ENCODE peak calls at places on chromosomes 5 and 9, in nine cellular contexts. O is CD4-positive, CD25-positive, alpha-beta regulatory T cell; T is tibial artery; D is psoas muscle; W is mucosa of descending colon; N is upper lobe of left lung; Q is CD8-positive, alpha-beta T cell; X is cardiac muscle cell; Y is foreskin keratinocyte. E is an unnamed sample. For H3K4me1, the result is how much of the 10 kb centered on the place peaks cover.

GRCh38 chr5:56169281-56169680 is 63.8 kb downstream of the ANKRD55 start:
- DNase-seq in O (no peak), T (no peak), D (no peak), W (no peak), N (no peak), Q (no peak), X (no peak), Y (no peak), E (no peak)

GRCh38 chr5:78907255-78907886 is 77.7 kb downstream of the ARSB start:
- DNase-seq in O (no peak), T (peak), D (peak), W (no peak), N (no peak), Q (no peak), X (peak), Y (no peak), E (no peak)

GRCh38 chr5:98205691-98206461 is 567.6 kb upstream of the RGMB start:
- DNase-seq in O (no peak), T (no peak), D (no peak), W (no peak), N (no peak), Q (no peak), X (no peak), Y (peak), E (no peak)

GRCh38 chr5:1960595-1961303 is 78.0 kb upstream of the IRX4 start:
- DNase-seq in O (no peak), T (no peak), D (no peak), W (no peak), N (no peak), Q (no peak), X (no peak), Y (no peak), E (no peak)

GRCh38 chr5:54013556-54014157 is 296.7 kb downstream of the ARL15 start:
- DNase-seq in O (no peak), T (peak), D (peak), W (peak), N (no peak), Q (no peak), X (peak), Y (peak), E (peak)

GRCh38 chr9:27714388-27714787 is 141.1 kb upstream of the C9orf72 start:
- DNase-seq in O (no peak), T (no peak), D (no peak), W (no peak), N (no peak), Q (no peak), X (no peak), Y (no peak), E (no peak)

GRCh38 chr5:84118551-84118950 is 266.1 kb downstream of the EDIL3 start:
- DNase-seq in O (no peak), T (no peak), D (no peak), W (no peak), N (no peak), Q (no peak), X (no peak), Y (no peak), E (no peak)

GRCh38 chr5:32794086-32794485 is 83.0 kb downstream of the NPR3 start:
- DNase-seq in O (no peak), T (no peak), D (no peak), W (no peak), N (no peak), Q (no peak), X (peak), Y (no peak), E (no peak)

GRCh38 chr5:61330341-61330878 is 1.6 kb upstream of the ZSWIM6 start:
- DNase-seq in O (no peak), T (peak), D (peak), W (peak), N (peak), Q (no peak), X (peak), Y (peak), E (no peak)

GRCh38 chr5:71882826-71883744 is 164.0 kb downstream of the CARTPT start:
- DNase-seq in O (no peak), T (no peak), D (no peak), W (no peak), N (no peak), Q (no peak), X (no peak), Y (no peak), E (no peak)

GRCh38 chr5:156208271-156208670 is 118.7 kb upstream of the SGCD start:
- DNase-seq in O (no peak), T (no peak), D (no peak), W (no peak), N (no peak), Q (no peak), X (peak), Y (no peak), E (no peak)

GRCh38 chr9:14165376-14166035 is 148.4 kb downstream of the NFIB start:
- DNase-seq in O (no peak), T (no peak), D (no peak), W (no peak), N (no peak), Q (no peak), X (peak), Y (no peak), E (no peak)

GRCh38 chr5:9781275-9781674 is 151.1 kb upstream of the TAS2R1 start:
- DNase-seq in O (no peak), T (no peak), D (no peak), W (no peak), N (no peak), Q (no peak), X (peak), Y (no peak), E (no peak)

GRCh38 chr5:402615-403359 is 40.2 kb upstream of the EXOC3 start:
- DNase-seq in O (no peak), T (no peak), D (no peak), W (peak), N (no peak), Q (no peak), X (no peak), Y (no peak), E (no peak)

GRCh38 chr5:172321593-172321992 is 38.0 kb upstream of the UBTD2 start:
- DNase-seq in O (no peak), T (no peak), D (no peak), W (no peak), N (no peak), Q (no peak), X (no peak), Y (peak), E (no peak)

GRCh38 chr5:73603998-73604397 is 22.0 kb upstream of the ARHGEF28 start:
- DNase-seq in O (peak), T (no peak), D (no peak), W (no peak), N (no peak), Q (no peak), X (no peak), Y (no peak), E (no peak)

GRCh38 chr5:54719384-54720306 is 202.1 kb downstream of the SNX18 start:
- DNase-seq in O (no peak), T (peak), D (no peak), W (no peak), N (peak), Q (no peak), X (peak), Y (no peak), E (no peak)

GRCh38 chr9:124392855-124393460 is 22.3 kb downstream of the PSMB7 start:
- DNase-seq in O (no peak), T (no peak), D (no peak), W (no peak), N (no peak), Q (no peak), X (peak), Y (peak), E (peak)

GRCh38 chr9:136568288-136569081 is 22.6 kb upstream of the NOTCH1 start:
- DNase-seq in O (no peak), T (no peak), D (no peak), W (no peak), N (peak), Q (no peak), X (no peak), Y (no peak), E (no peak)

GRCh38 chr9:136566553-136566895 is 20.7 kb upstream of the NOTCH1 start:
- DNase-seq in O (no peak), T (no peak), D (no peak), W (no peak), N (peak), Q (no peak), X (no peak), Y (no peak), E (no peak)

GRCh38 chr9:136565722-136566552 is 20.1 kb upstream of the NOTCH1 start:
- DNase-seq in O (no peak), T (no peak), D (no peak), W (no peak), N (peak), Q (no peak), X (no peak), Y (no peak), E (no peak)

GRCh38 chr9:136566899-136567298 is 21.1 kb upstream of the NOTCH1 start:
- DNase-seq in O (no peak), T (peak), D (peak), W (no peak), N (peak), Q (no peak), X (peak), Y (no peak), E (no peak)

DNA sequence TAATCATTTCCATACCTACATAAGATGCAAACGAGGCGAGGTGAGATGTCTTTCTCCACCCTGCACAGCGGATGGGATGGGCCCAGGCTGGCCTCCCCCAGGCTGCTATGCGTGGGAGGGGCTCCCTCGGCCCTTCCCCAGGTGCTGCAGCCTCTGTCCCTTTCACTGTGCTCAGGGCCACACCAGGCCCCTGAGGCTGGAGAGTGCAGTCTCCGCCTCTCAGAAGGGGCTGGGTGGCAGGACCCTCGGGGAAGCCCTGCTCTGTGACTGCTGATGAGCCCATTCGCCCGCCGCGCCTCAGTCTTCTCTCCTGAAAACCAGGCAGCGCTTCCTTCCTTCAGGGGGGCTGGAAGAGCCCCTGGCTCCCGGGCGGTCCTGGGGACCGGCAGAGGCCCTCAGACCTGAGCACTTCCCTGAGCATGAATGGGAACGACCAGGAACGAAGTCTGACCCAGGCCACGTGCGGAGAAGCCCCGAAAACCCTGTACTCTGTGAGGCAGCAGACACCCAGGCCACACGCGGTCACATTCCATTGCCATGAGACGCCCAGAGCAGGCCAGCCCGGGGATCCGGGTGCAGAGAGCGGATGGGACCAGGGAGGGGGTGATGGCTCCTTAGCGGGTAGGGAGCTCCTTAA is 21.9 kb upstream of the NOTCH1 start:
- DNase-seq in O (no peak), T (peak), D (peak), W (no peak), N (peak), Q (no peak), X (peak), Y (peak), E (peak)
- H3K4me1 ChIP-seq in O (under half), T (under half), D (under half), W (under half), N (half or more), Q (under half), X (half or more), Y (under half), E (under half)

GRCh38 chr5:146645382-146645781 is 129.4 kb upstream of the GPR151 start:
- DNase-seq in O (no peak), T (no peak), D (no peak), W (no peak), N (no peak), Q (no peak), X (no peak), Y (no peak), E (no peak)

GRCh38 chr5:146640285-146640896 is 124.4 kb upstream of the GPR151 start:
- DNase-seq in O (no peak), T (no peak), D (no peak), W (peak), N (no peak), Q (no peak), X (no peak), Y (no peak), E (no peak)

GRCh38 chr5:146643805-146644204 is 127.8 kb upstream of the GPR151 start:
- DNase-seq in O (no peak), T (no peak), D (no peak), W (no peak), N (no peak), Q (no peak), X (no peak), Y (no peak), E (no peak)

GRCh38 chr5:146644811-146645210 is 128.8 kb upstream of the GPR151 start:
- DNase-seq in O (no peak), T (no peak), D (no peak), W (no peak), N (no peak), Q (no peak), X (no peak), Y (no peak), E (no peak)

DNA sequence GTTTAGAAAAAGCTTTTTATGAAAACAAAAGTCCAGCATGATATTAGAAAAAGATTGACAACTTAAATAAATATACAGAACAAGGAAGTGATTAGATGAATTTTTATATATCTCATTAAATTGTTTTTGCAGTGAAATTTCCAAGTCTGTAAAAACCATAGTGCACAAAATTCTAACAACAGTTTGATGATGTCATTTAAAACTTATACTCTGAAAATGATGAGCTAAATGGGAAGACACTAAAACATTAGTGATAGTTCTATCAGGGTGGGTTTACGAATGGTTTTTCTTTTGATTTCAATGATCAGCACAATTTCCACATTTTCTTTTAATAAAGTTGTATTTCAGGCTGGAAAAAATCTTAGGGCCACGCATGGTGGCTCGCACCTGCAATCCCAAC is 126.4 kb upstream of the GPR151 start:
- DNase-seq in O (no peak), T (no peak), D (no peak), W (no peak), N (no peak), Q (no peak), X (no peak), Y (no peak), E (no peak)
- H3K4me1 ChIP-seq in O (under half), T (under half), D (under half), W (under half), N (under half), Q (under half), X (under half), Y (under half), E (under half)

DNA sequence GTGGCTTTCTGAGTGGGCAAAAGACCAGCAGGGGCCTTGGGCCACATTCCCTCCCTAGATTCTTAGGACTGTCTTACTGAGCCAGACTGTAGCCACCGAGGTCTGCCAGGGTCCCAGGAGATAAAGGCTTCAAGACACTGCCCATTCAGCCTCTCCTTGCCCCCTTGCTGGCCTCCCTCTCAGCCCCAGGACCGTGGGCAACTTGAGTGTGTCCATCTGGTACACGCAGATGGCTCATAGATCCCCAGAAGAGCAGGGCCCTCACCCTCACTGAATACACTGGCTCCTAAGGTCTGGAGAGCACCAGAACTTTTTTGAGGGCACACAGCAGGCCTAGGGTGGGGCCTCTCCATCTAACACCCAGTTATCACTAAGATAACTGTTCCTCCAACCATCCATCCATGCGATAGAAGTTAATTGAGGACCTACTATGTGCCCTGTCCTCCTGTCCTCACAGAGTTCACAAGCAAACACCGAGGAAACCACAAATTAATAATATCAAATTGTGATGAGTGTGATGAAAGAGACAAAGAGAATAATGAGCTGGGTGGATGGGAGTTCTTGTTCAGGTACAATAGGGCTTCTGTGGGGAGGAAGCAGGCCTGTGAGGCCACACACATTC is 4.9 kb upstream of the PDGFRB start:
- DNase-seq in O (no peak), T (no peak), D (no peak), W (no peak), N (no peak), Q (no peak), X (peak), Y (no peak), E (no peak)
- H3K4me1 ChIP-seq in O (under half), T (under half), D (under half), W (under half), N (under half), Q (under half), X (under half), Y (under half), E (under half)

GRCh38 chr9:121704281-121704680 is 52.8 kb downstream of the DAB2IP start:
- DNase-seq in O (no peak), T (no peak), D (no peak), W (no peak), N (no peak), Q (no peak), X (no peak), Y (no peak), E (no peak)
- H3K4me1 ChIP-seq in O (under half), T (under half), D (half or more), W (under half), N (under half), Q (under half), X (under half), Y (under half), E (under half)

DNA sequence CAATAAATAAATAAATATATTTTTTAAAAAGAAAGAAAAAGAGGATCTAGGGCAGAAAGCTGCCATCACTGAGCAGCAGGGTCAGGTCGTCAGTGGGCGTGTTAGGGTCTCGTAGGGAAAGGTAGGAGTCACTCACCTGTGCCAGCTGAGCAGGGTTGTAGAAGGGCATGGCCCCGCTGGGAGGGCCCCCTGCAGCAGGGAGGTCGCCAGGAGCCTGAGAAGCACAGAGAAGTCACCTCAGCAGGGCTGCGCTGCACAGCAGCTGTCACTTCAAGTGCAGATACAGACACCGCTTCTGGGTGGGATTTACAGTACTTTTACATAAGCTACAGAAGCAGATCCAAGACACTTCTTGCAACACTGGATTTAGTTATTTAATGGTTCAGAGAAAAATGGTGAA is 4.0 kb upstream of the INPP5E start:
- DNase-seq in O (no peak), T (no peak), D (no peak), W (no peak), N (no peak), Q (no peak), X (no peak), Y (no peak), E (no peak)
- H3K4me1 ChIP-seq in O (under half), T (under half), D (under half), W (under half), N (under half), Q (under half), X (under half), Y (under half), E (under half)